ENCODE peak calls at places on chromosomes 12 and 14, in four cellular contexts. One of them, this sample, is unnamed.

GRCh38 chr12:6916426-6917200 is 2.2 kb downstream of the ENO2 start:
- DNase-seq in thoracic aorta: no peak
- DNase-seq in prostate gland: no peak
- DNase-seq in bronchial epithelial cell: no peak
- DNase-seq in this sample: no peak

GRCh38 chr12:106315523-106315922 is 13.0 kb downstream of the TCP11L2 start:
- DNase-seq in thoracic aorta: no peak
- DNase-seq in prostate gland: no peak
- DNase-seq in bronchial epithelial cell: no peak
- DNase-seq in this sample: no peak

GRCh38 chr12:108315486-108316105 is 23.5 kb downstream of the CMKLR1 start:
- DNase-seq in thoracic aorta: no peak
- DNase-seq in prostate gland: no peak
- DNase-seq in bronchial epithelial cell: no peak
- DNase-seq in this sample: no peak

GRCh38 chr14:55816225-55816624 is 236.2 kb downstream of the KTN1 start:
- DNase-seq in prostate gland: no peak
- DNase-seq in thoracic aorta: no peak
- DNase-seq in bronchial epithelial cell: no peak
- DNase-seq in this sample: no peak

GRCh38 chr14:96091149-96091693 is 52.1 kb downstream of the C14orf132 start:
- DNase-seq in bronchial epithelial cell: no peak
- DNase-seq in thoracic aorta: no peak
- DNase-seq in prostate gland: no peak
- DNase-seq in this sample: no peak

GRCh38 chr14:63283501-63284248 is 35.1 kb downstream of the GPHB5 start:
- DNase-seq in prostate gland: no peak
- DNase-seq in thoracic aorta: no peak
- DNase-seq in bronchial epithelial cell: no peak
- DNase-seq in this sample: no peak

GRCh38 chr14:79825046-79825521 is 386.2 kb downstream of the DIO2 start:
- DNase-seq in prostate gland: no peak
- DNase-seq in thoracic aorta: no peak
- DNase-seq in bronchial epithelial cell: peak
- DNase-seq in this sample: peak

GRCh38 chr14:105070760-105071137 is 5.5 kb upstream of the GPR132 start:
- DNase-seq in bronchial epithelial cell: no peak
- DNase-seq in prostate gland: no peak
- DNase-seq in thoracic aorta: no peak
- DNase-seq in this sample: no peak

GRCh38 chr14:89787525-89787924 is 167.0 kb downstream of the EFCAB11 start:
- DNase-seq in prostate gland: no peak
- DNase-seq in bronchial epithelial cell: no peak
- DNase-seq in thoracic aorta: no peak
- DNase-seq in this sample: no peak

GRCh38 chr12:80413462-80413861 is 30.6 kb upstream of the PTPRQ start:
- DNase-seq in prostate gland: no peak
- DNase-seq in thoracic aorta: no peak
- DNase-seq in bronchial epithelial cell: no peak
- DNase-seq in this sample: no peak

GRCh38 chr12:87967871-87968270 is 61.3 kb downstream of the C12orf50 start:
- DNase-seq in bronchial epithelial cell: peak
- DNase-seq in thoracic aorta: no peak
- DNase-seq in prostate gland: no peak
- DNase-seq in this sample: no peak

GRCh38 chr14:26448181-26448855 is 149.5 kb downstream of the NOVA1 start:
- DNase-seq in bronchial epithelial cell: no peak
- DNase-seq in prostate gland: no peak
- DNase-seq in thoracic aorta: no peak
- DNase-seq in this sample: no peak

GRCh38 chr14:105836730-105837129 is 310.3 kb downstream of the TMEM121 start:
- DNase-seq in thoracic aorta: no peak
- DNase-seq in bronchial epithelial cell: no peak
- DNase-seq in prostate gland: no peak
- DNase-seq in this sample: no peak

GRCh38 chr12:75553865-75554555 is 42.6 kb upstream of the KRR1 start:
- DNase-seq in thoracic aorta: no peak
- DNase-seq in prostate gland: no peak
- DNase-seq in bronchial epithelial cell: no peak
- DNase-seq in this sample: peak

GRCh38 chr12:65871865-65872645 is 47.8 kb downstream of the HMGA2 start:
- DNase-seq in thoracic aorta: no peak
- DNase-seq in bronchial epithelial cell: no peak
- DNase-seq in prostate gland: no peak
- DNase-seq in this sample: no peak

GRCh38 chr14:92368001-92368400 is 45.0 kb downstream of the SLC24A4 start:
- DNase-seq in bronchial epithelial cell: peak
- DNase-seq in thoracic aorta: no peak
- DNase-seq in prostate gland: no peak
- DNase-seq in this sample: no peak

GRCh38 chr14:99968156-99968920 is 96.9 kb upstream of the EVL start:
- DNase-seq in thoracic aorta: no peak
- DNase-seq in prostate gland: no peak
- DNase-seq in bronchial epithelial cell: no peak
- DNase-seq in this sample: peak

GRCh38 chr12:52612431-52613290 is 5.7 kb downstream of the KRT73 start:
- DNase-seq in thoracic aorta: no peak
- DNase-seq in prostate gland: no peak
- DNase-seq in bronchial epithelial cell: no peak
- DNase-seq in this sample: no peak

GRCh38 chr12:15276088-15276698 is 46.1 kb upstream of the PTPRO start:
- DNase-seq in thoracic aorta: no peak
- DNase-seq in bronchial epithelial cell: peak
- DNase-seq in prostate gland: peak
- DNase-seq in this sample: peak

GRCh38 chr12:132481345-132481744 is 8.6 kb upstream of the FBRSL1 start:
- DNase-seq in thoracic aorta: no peak
- DNase-seq in bronchial epithelial cell: no peak
- DNase-seq in prostate gland: no peak
- DNase-seq in this sample: no peak

GRCh38 chr14:59303216-59303615 is 114.7 kb downstream of the DAAM1 start:
- DNase-seq in thoracic aorta: no peak
- DNase-seq in bronchial epithelial cell: no peak
- DNase-seq in prostate gland: no peak
- DNase-seq in this sample: peak

GRCh38 chr12:89183985-89184435 is 168.3 kb downstream of the DUSP6 start:
- DNase-seq in bronchial epithelial cell: peak
- DNase-seq in thoracic aorta: peak
- DNase-seq in prostate gland: no peak
- DNase-seq in this sample: peak

GRCh38 chr12:42516573-42516972 is 73.0 kb downstream of the PRICKLE1 start:
- DNase-seq in bronchial epithelial cell: no peak
- DNase-seq in prostate gland: no peak
- DNase-seq in thoracic aorta: no peak
- DNase-seq in this sample: no peak

GRCh38 chr14:104708606-104709268 is 15.3 kb upstream of the ADSS1 start:
- DNase-seq in thoracic aorta: no peak
- DNase-seq in prostate gland: peak
- DNase-seq in bronchial epithelial cell: no peak
- DNase-seq in this sample: peak

GRCh38 chr12:55745361-55746146 is 2.6 kb downstream of the GDF11 start:
- DNase-seq in prostate gland: no peak
- DNase-seq in bronchial epithelial cell: no peak
- DNase-seq in thoracic aorta: no peak
- DNase-seq in this sample: peak
- H3K4me3 ChIP-seq in prostate gland: no peak
- H3K4me3 ChIP-seq in bronchial epithelial cell: no peak
- H3K4me3 ChIP-seq in thoracic aorta: peak
- H3K4me3 ChIP-seq in this sample: peak

GRCh38 chr12:72006766-72007165 is 68.1 kb downstream of the TPH2 start:
- DNase-seq in prostate gland: no peak
- DNase-seq in bronchial epithelial cell: no peak
- DNase-seq in thoracic aorta: no peak
- DNase-seq in this sample: no peak
- TF ChIP-seq CTCF in prostate gland: no peak
- TF ChIP-seq CTCF in bronchial epithelial cell: no peak
- TF ChIP-seq CTCF in thoracic aorta: no peak
- TF ChIP-seq CTCF in this sample: no peak

DNA sequence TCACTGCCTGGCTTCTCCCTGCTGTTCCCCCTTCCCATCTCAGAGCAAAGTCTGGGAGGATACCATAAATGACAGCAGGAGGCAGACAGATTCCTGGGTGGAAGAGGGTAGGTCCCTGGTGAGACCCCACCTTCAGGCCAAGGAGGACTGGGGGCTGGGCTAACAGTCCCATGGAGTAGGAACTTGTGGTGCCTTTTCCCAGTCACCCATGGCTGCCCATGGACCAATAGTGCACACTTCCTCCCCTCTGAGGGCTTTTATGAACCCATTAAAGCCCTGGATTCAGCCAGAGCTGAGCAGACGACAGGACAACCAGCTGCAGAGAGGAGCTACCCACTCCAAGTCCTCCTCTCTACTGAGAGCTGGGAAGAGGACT is 36.6 kb upstream of the OR5AU1 start:
- DNase-seq in bronchial epithelial cell: no peak
- DNase-seq in prostate gland: no peak
- DNase-seq in thoracic aorta: no peak
- DNase-seq in this sample: no peak
- H3K4me3 ChIP-seq in bronchial epithelial cell: no peak
- H3K4me3 ChIP-seq in prostate gland: no peak
- H3K4me3 ChIP-seq in thoracic aorta: peak
- H3K4me3 ChIP-seq in this sample: peak

GRCh38 chr14:71739273-71739990 is 192.8 kb upstream of the RGS6 start:
- DNase-seq in bronchial epithelial cell: peak
- DNase-seq in prostate gland: no peak
- DNase-seq in thoracic aorta: no peak
- DNase-seq in this sample: peak
- TF ChIP-seq CTCF in bronchial epithelial cell: no peak
- TF ChIP-seq CTCF in prostate gland: no peak
- TF ChIP-seq CTCF in thoracic aorta: no peak
- TF ChIP-seq CTCF in this sample: peak

GRCh38 chr12:570949-571794 is 92.1 kb downstream of the NINJ2 start:
- DNase-seq in thoracic aorta: peak
- DNase-seq in prostate gland: peak
- DNase-seq in bronchial epithelial cell: peak
- DNase-seq in this sample: peak
- H3K4me3 ChIP-seq in thoracic aorta: peak
- H3K4me3 ChIP-seq in prostate gland: peak
- H3K4me3 ChIP-seq in bronchial epithelial cell: peak
- H3K4me3 ChIP-seq in this sample: peak

DNA sequence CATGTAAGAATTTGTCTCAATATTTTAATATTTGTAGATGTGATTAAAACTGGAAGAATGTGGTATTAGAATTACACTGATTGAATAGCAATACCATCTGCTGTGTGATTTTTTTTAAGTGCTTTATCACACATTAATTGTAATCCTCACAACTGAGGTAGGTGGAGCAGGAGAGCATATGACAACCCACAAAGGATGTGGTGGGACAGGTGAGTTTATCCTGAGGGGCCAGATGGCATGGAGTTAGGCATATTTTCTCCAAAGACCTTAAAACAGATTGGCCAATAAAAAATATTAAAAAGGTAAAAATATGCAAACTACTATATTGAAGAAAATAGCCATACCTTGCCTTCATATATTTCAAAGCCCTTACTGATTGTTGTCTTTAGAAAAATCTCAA is 7.8 kb downstream of the LRRC10 start:
- DNase-seq in prostate gland: no peak
- DNase-seq in bronchial epithelial cell: peak
- DNase-seq in thoracic aorta: no peak
- DNase-seq in this sample: no peak
- TF ChIP-seq CTCF in prostate gland: no peak
- TF ChIP-seq CTCF in bronchial epithelial cell: no peak
- TF ChIP-seq CTCF in thoracic aorta: no peak
- TF ChIP-seq CTCF in this sample: no peak

DNA sequence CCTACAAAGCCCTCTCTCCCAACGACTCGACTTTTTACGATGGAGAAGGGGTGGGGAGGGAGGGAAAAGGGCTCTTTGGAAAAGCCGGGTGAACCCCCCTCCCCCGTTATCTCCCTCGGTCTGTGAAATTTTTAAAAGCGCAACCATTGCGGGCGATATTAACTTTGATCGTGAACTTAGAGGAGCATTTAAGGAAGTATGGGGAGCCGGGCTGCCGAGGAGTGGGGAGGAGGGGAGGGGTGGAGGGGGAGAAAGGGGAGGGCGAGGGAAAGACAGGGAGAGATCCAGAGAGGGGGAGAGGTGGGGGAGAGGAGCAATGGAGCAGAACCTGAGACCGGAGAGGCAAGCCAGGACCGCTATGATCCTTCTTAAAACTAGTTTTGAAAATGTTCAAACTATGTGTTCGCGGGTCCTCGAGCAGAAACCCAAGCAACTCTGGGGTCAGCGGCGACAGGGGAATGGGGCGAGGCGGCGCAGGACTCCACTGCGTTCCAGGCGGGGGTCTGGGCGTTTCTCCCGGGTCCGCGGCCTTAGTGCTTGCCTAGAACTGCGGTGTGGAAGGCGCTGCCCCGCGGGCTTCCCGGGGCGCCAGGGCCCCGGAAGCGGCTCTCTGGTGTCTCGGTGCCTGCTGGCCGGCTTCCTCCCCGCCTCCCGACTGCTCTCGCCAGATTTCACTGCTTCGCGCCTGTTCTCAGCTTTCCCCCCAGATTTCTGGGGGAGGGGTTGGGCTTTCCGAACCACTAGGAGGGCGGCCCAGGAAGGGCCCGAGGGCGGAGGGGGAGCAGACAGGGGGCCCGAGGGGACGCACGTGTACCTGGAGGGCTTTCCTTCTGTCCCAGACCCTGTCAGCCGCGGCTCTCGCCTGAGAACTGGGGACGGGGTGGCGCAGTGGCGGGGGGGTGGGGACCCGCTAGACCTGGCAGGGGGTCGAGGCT is at the start of gene HOTAIR:
- DNase-seq in thoracic aorta: no peak
- DNase-seq in bronchial epithelial cell: no peak
- DNase-seq in prostate gland: no peak
- DNase-seq in this sample: no peak
- H3K4me3 ChIP-seq in thoracic aorta: peak
- H3K4me3 ChIP-seq in bronchial epithelial cell: no peak
- H3K4me3 ChIP-seq in prostate gland: no peak
- H3K4me3 ChIP-seq in this sample: no peak

GRCh38 chr14:21768116-21768874 is 94.7 kb upstream of the OR4E1 start:
- DNase-seq in prostate gland: no peak
- DNase-seq in thoracic aorta: no peak
- DNase-seq in bronchial epithelial cell: peak
- DNase-seq in this sample: no peak
- TF ChIP-seq CTCF in prostate gland: no peak
- TF ChIP-seq CTCF in thoracic aorta: no peak
- TF ChIP-seq CTCF in bronchial epithelial cell: peak
- TF ChIP-seq CTCF in this sample: no peak

GRCh38 chr14:46322730-46323425 is 328.7 kb downstream of the RPL10L start:
- DNase-seq in prostate gland: no peak
- DNase-seq in thoracic aorta: no peak
- DNase-seq in bronchial epithelial cell: no peak
- DNase-seq in this sample: no peak
- H3K4me3 ChIP-seq in prostate gland: no peak
- H3K4me3 ChIP-seq in thoracic aorta: no peak
- H3K4me3 ChIP-seq in bronchial epithelial cell: no peak
- H3K4me3 ChIP-seq in this sample: no peak

DNA sequence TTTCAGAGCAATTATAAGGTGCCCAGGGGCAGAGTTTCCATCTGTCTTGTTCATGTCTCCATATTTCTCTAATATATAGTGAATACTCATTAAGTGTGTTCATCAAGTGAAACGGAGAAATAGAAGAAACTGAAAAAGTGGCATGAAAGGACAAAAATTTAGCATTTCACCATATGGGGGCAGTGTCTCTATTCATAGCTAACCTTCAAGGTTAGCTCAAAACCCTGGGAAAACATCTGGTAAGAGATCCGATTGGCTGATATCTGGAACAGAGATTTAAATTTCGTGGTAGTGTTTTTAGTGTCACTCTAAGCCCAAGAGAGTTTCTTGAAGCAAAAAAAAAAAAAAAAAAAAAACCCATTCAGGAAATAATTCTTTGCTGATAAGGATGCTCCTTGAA is 367.5 kb downstream of the DAD1 start:
- DNase-seq in bronchial epithelial cell: peak
- DNase-seq in thoracic aorta: no peak
- DNase-seq in prostate gland: no peak
- DNase-seq in this sample: peak
- TF ChIP-seq CTCF in bronchial epithelial cell: peak
- TF ChIP-seq CTCF in thoracic aorta: no peak
- TF ChIP-seq CTCF in prostate gland: no peak
- TF ChIP-seq CTCF in this sample: peak